ENCODE peak calls at places on chromosomes 6 and 20, in eight cellular contexts. H is heart left ventricle, D is psoas muscle, I is tibial artery, R is Peyer's patch, C is lower lobe of right lung, N is neural progenitor cell, M is ascending aorta. Q is an unnamed sample.

GRCh38 chr6:163814494-163815364 is 400.2 kb downstream of the QKI start:
- DNase-seq in M (no peak), I (peak; percentile 28), N (no peak), C (no peak), R (peak; percentile 19), D (peak; percentile 71), H (no peak), Q (no peak)

GRCh38 chr6:79146426-79146825 is 68.4 kb upstream of the PHIP start:
- DNase-seq in I (no peak), N (no peak), H (no peak), C (no peak), D (no peak), R (no peak), M (no peak), Q (no peak)

GRCh38 chr20:16975682-16976081 is 227.5 kb downstream of the OTOR start:
- DNase-seq in C (peak; percentile 44), I (no peak), M (no peak), R (no peak), N (no peak), D (no peak), H (no peak), Q (no peak)

GRCh38 chr6:154161689-154162088 is 122.6 kb downstream of the OPRM1 start:
- DNase-seq in H (no peak), R (no peak), N (no peak), I (no peak), C (no peak), D (no peak), M (no peak), Q (no peak)

GRCh38 chr6:34243131-34243771 is 5.6 kb downstream of the SMIM29 start:
- DNase-seq in R (no peak), D (no peak), I (no peak), C (peak; percentile 14), H (no peak), M (no peak), N (no peak), Q (no peak)

GRCh38 chr6:157978021-157978783 is 3.5 kb upstream of the SYNJ2 start:
- DNase-seq in M (no peak), R (no peak), D (no peak), C (no peak), H (no peak), I (no peak), N (no peak), Q (no peak)

GRCh38 chr6:6978731-6979130 is 129.0 kb upstream of the RREB1 start:
- DNase-seq in D (no peak), N (no peak), C (no peak), H (no peak), M (no peak), I (no peak), R (no peak), Q (no peak)

GRCh38 chr6:149963212-149963461 is 606 bp upstream of the ULBP1 start:
- DNase-seq in M (no peak), H (no peak), I (no peak), C (no peak), R (no peak), D (no peak), N (no peak), Q (peak; percentile 54)

GRCh38 chr6:156336096-156336495 is 441.1 kb upstream of the ARID1B start:
- DNase-seq in M (no peak), C (no peak), D (no peak), I (no peak), H (no peak), R (no peak), N (peak; percentile 57), Q (no peak)

GRCh38 chr20:51696304-51697118 is 71.7 kb downstream of the ATP9A start:
- DNase-seq in C (no peak), D (no peak), I (no peak), M (no peak), R (no peak), H (no peak), N (no peak), Q (no peak)

GRCh38 chr6:19691465-19692167 is 145.6 kb upstream of the ID4 start:
- DNase-seq in D (no peak), C (no peak), I (peak; percentile 24), H (no peak), R (no peak), M (no peak), N (peak; percentile 83), Q (no peak)

GRCh38 chr20:36461600-36462439 is 79.5 kb upstream of the MYL9 start:
- DNase-seq in M (no peak), D (peak; percentile 79), N (peak; percentile 83), H (peak; percentile 79), R (peak; percentile 45), C (peak; percentile 75), I (peak; percentile 68), Q (no peak)

GRCh38 chr20:62741191-62741676 is 32.6 kb downstream of the NTSR1 start:
- DNase-seq in H (no peak), M (no peak), C (peak; percentile 16), D (no peak), I (no peak), N (peak; percentile 78), R (no peak), Q (no peak)

DNA sequence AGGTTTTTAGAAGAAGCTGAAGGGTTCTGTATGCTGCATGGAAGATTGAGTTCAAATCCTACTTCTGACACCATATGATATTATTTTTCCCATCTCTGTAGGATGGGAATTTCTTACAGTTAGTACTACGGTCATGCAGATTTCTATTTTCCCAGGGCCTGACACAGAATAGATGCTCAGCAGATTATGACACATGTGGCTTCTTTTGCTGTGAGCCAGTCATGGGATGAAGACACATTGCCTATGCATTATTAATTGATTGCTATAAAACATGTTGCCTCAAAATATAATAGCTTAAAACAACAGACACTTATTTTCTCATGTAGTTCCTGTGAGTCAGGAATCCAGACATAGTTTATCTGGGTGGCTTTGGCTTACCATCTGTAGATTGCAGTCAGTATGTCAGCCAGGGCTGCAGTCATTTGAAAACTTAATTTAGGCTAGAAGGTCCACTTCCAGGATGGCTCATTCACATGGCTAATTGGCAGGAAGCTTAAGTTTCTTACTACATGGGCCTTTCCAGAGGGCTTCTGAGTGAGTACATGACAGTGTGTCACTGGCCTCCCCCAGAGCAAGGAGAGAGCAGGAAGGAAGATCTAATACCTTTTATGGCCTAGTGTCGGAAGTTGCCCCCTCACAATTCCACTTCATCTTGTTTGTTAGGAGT is 29.5 kb downstream of the TOP1 start:
- DNase-seq in M (no peak), H (no peak), C (no peak), R (no peak), D (no peak), I (no peak), N (no peak), Q (no peak)
- H3K27ac ChIP-seq in M (no peak overlapping the region), H (no peak overlapping the region), C (peak overlapping the region; percentile 25), R (no peak overlapping the region), D (no peak overlapping the region), I (no peak overlapping the region), N (no peak overlapping the region), Q (no peak overlapping the region)

GRCh38 chr6:44002591-44003344 is 124.5 kb downstream of the MRPL14 start:
- DNase-seq in H (peak; percentile 58), I (no peak), M (no peak), D (peak; percentile 70), C (peak; percentile 73), R (peak; percentile 43), N (peak; percentile 88), Q (no peak)
- TF ChIP-seq CTCF in H (no peak), I (peak; percentile 8), M (peak; percentile 7), D (peak; percentile 7), C (no peak), R (peak; percentile 13), N (peak; percentile 39), Q (peak; percentile 46)

GRCh38 chr6:39910164-39910563 is 24.1 kb downstream of the MOCS1 start:
- DNase-seq in N (no peak), R (no peak), D (no peak), C (no peak), H (no peak), M (no peak), I (no peak), Q (no peak)

GRCh38 chr6:39913391-39913916 is 20.8 kb downstream of the MOCS1 start:
- DNase-seq in D (no peak), I (no peak), C (no peak), N (no peak), H (no peak), R (no peak), M (no peak), Q (no peak)

GRCh38 chr6:39909701-39910100 is 24.6 kb downstream of the MOCS1 start:
- DNase-seq in I (no peak), C (no peak), M (no peak), N (no peak), D (no peak), R (no peak), H (no peak), Q (no peak)

GRCh38 chr6:39912446-39912845 is 21.8 kb downstream of the MOCS1 start:
- DNase-seq in M (no peak), N (no peak), C (no peak), I (no peak), R (peak; percentile 7), H (no peak), D (no peak), Q (no peak)

GRCh38 chr6:39911513-39912125 is 22.6 kb downstream of the MOCS1 start:
- DNase-seq in I (no peak), D (no peak), R (no peak), N (no peak), H (no peak), C (no peak), M (no peak), Q (no peak)
- H3K27ac ChIP-seq in I (no peak overlapping the region), D (no peak overlapping the region), R (no peak overlapping the region), N (no peak overlapping the region), H (no peak overlapping the region), C (no peak overlapping the region), M (no peak overlapping the region), Q (no peak overlapping the region)

DNA sequence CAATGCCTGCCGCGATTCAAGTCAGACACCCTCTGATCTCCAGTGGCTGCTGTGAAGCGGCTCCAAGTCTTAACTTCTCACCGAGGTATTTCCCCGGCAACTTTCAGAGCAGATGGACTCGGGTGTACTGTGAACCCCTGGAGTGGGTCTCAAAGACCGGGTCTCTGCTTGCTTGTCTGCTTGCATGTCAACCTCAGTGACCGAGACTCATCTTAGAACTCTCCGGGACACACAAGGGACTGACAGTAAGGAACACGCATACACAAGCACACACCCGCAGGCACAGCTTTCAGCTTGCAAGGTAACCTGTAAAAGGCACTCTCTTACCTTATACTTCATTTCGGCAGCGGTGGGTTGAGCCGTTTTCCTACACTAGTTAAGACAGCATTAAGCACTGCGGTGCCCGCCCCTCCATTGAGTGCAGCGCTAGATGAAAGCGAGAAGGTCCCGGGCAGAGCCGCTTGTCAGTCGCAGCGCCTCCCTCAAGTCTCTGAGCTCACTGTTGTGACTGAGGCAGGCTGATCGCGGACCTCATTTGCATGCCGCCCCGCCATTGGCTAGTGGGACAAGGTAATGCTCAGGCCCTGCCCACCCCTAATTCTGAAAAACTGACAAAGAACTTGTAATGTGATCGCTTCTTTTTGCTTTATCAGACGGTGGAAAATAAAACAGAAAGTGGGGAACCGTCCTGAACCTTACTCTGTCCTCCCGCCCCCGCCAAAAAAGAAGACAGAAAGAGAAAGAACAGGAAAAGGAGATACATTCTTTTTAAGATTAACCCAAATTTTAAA is at the start of gene NEDD9:
- DNase-seq in R (peak; percentile 98), D (peak; percentile 92), H (peak; percentile 96), C (peak; percentile 98), M (peak; percentile 95), I (peak; percentile 98), N (peak; percentile 98), Q (peak; percentile 99)
- TF ChIP-seq CTCF in R (no peak), D (no peak), H (no peak), C (no peak), M (no peak), I (no peak), N (no peak), Q (no peak)

DNA sequence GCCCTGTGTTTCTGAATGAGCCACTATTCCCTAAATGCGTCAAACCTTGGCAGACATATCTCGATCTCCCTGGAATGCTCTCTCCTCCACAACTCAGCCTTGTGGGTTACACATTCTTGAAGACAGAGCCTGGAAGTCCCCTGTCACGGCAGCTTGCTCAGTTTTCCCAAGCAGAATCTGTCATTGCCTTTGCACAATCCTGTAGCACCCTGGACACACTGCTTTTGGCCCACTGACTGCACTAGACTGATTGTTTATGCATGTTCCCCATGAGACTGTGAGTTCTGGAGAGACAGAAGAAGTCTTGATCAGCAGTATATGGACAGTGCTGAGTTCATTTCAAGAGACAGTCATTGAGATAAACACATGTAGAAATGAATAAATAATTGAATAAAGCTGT is 406.7 kb downstream of the CD83 start:
- DNase-seq in I (peak; percentile 26), C (no peak), R (no peak), H (peak; percentile 27), M (no peak), D (peak; percentile 33), N (no peak), Q (peak; percentile 73)
- H3K27ac ChIP-seq in I (no peak overlapping the region), C (no peak overlapping the region), R (no peak overlapping the region), H (no peak overlapping the region), M (no peak overlapping the region), D (no peak overlapping the region), N (no peak overlapping the region), Q (no peak overlapping the region)

Q was measured in right atrium auricular region.